ENCODE peak calls at places on chromosomes 4 and X, in ten cellular contexts. I, R, G, L, S, P, O, K, A and B are unnamed samples.

GRCh38 chr4:2948895-2949781 is 14.1 kb downstream of the NOP14 start:
- DNase-seq in I (peak), R (peak), G (peak), L (no peak), S (no peak), P (no peak), O (no peak), K (no peak), A (no peak), B (no peak)

GRCh38 chr4:55807556-55807955 is 12.0 kb upstream of the EXOC1L start:
- DNase-seq in I (no peak), R (no peak), G (no peak), L (no peak), S (no peak), P (no peak), O (no peak), K (no peak), A (no peak), B (no peak)

GRCh38 chrX:54496517-54496852 is 451 bp upstream of the FGD1 start:
- DNase-seq in I (no peak), R (no peak), G (no peak), L (no peak), S (no peak), P (no peak), O (no peak), K (no peak), A (no peak), B (no peak)

GRCh38 chr4:185773419-185773818 is 38.6 kb downstream of the SORBS2 start:
- DNase-seq in I (no peak), R (no peak), G (no peak), L (no peak), S (no peak), P (peak), O (no peak), K (no peak), A (no peak), B (no peak)

GRCh38 chr4:184668511-184669114 is 19.1 kb downstream of the PRIMPOL start:
- DNase-seq in I (peak), R (no peak), G (no peak), L (no peak), S (no peak), P (no peak), O (no peak), K (no peak), A (no peak), B (no peak)

GRCh38 chr4:73763877-73764276 is 23.5 kb downstream of the CXCL8 start:
- DNase-seq in I (no peak), R (no peak), G (no peak), L (no peak), S (no peak), P (no peak), O (no peak), K (no peak), A (no peak), B (no peak)

GRCh38 chrX:15301924-15302323 is 13.5 kb downstream of the ASB11 start:
- DNase-seq in I (peak), R (no peak), G (peak), L (no peak), S (no peak), P (no peak), O (peak), K (peak), A (no peak), B (no peak)

GRCh38 chr4:78169728-78170127 is 112.6 kb downstream of the FRAS1 start:
- DNase-seq in I (no peak), R (no peak), G (no peak), L (no peak), S (no peak), P (no peak), O (no peak), K (no peak), A (no peak), B (no peak)

GRCh38 chrX:80817002-80817401 is 7.3 kb upstream of the BRWD3 start:
- DNase-seq in I (no peak), R (no peak), G (peak), L (no peak), S (no peak), P (no peak), O (peak), K (no peak), A (no peak), B (no peak)

GRCh38 chr4:8334786-8335460 is 65.4 kb downstream of the HTRA3 start:
- DNase-seq in I (no peak), R (no peak), G (no peak), L (no peak), S (no peak), P (peak), O (no peak), K (peak), A (no peak), B (no peak)

GRCh38 chr4:38132140-38132673 is 172.0 kb downstream of the PTTG2 start:
- DNase-seq in I (peak), R (no peak), G (peak), L (peak), S (peak), P (peak), O (peak), K (peak), A (peak), B (peak)

GRCh38 chr4:103887191-103887590 is 167.4 kb upstream of the TACR3 start:
- DNase-seq in I (peak), R (no peak), G (peak), L (no peak), S (no peak), P (no peak), O (peak), K (no peak), A (no peak), B (no peak)

GRCh38 chr4:117134386-117134785 is 49.0 kb upstream of the TRAM1L1 start:
- DNase-seq in I (peak), R (no peak), G (peak), L (peak), S (no peak), P (no peak), O (peak), K (no peak), A (peak), B (no peak)

GRCh38 chr4:158002203-158002602 is 170.6 kb downstream of the GASK1B start:
- DNase-seq in I (no peak), R (no peak), G (no peak), L (no peak), S (no peak), P (no peak), O (no peak), K (no peak), A (no peak), B (no peak)

GRCh38 chr4:126661194-126661593 is 971.6 kb upstream of the INTU start:
- DNase-seq in I (no peak), R (no peak), G (peak), L (no peak), S (no peak), P (no peak), O (peak), K (no peak), A (no peak), B (no peak)

GRCh38 chrX:25558137-25558536 is 542.4 kb upstream of the ARX start:
- DNase-seq in I (no peak), R (no peak), G (no peak), L (no peak), S (no peak), P (no peak), O (no peak), K (no peak), A (no peak), B (no peak)

GRCh38 chrX:68398286-68398685 is 35.0 kb downstream of the OPHN1 start:
- DNase-seq in I (peak), R (no peak), G (peak), L (no peak), S (no peak), P (no peak), O (no peak), K (no peak), A (no peak), B (no peak)

GRCh38 chrX:138777230-138777629 is 65.7 kb upstream of the FGF13 start:
- DNase-seq in I (no peak), R (no peak), G (no peak), L (no peak), S (no peak), P (no peak), O (no peak), K (no peak), A (no peak), B (no peak)

GRCh38 chr4:1075266-1075665 is 38.1 kb downstream of the RNF212 start:
- DNase-seq in I (no peak), R (no peak), G (no peak), L (no peak), S (no peak), P (no peak), O (no peak), K (no peak), A (no peak), B (no peak)

GRCh38 chr4:38090450-38091246 is 130.4 kb downstream of the PTTG2 start:
- DNase-seq in I (no peak), R (no peak), G (no peak), L (no peak), S (no peak), P (no peak), O (no peak), K (no peak), A (no peak), B (no peak)

GRCh38 chr4:100168521-100168920 is 21.7 kb downstream of the DDIT4L start:
- DNase-seq in I (peak), R (no peak), G (peak), L (no peak), S (no peak), P (no peak), O (peak), K (no peak), A (no peak), B (no peak)

GRCh38 chrX:17552251-17552650 is 177.3 kb downstream of the NHS start:
- DNase-seq in I (peak), R (no peak), G (peak), L (no peak), S (no peak), P (no peak), O (peak), K (no peak), A (no peak), B (no peak)

GRCh38 chr4:158042591-158043030 is 130.2 kb downstream of the GASK1B start:
- DNase-seq in I (peak), R (no peak), G (peak), L (no peak), S (no peak), P (no peak), O (peak), K (no peak), A (no peak), B (no peak)

GRCh38 chrX:137562096-137562495 is 3.8 kb upstream of the ZIC3 start:
- DNase-seq in I (no peak), R (no peak), G (no peak), L (no peak), S (no peak), P (no peak), O (no peak), K (no peak), A (no peak), B (no peak)

GRCh38 chrX:136325377-136325776 is 24.6 kb downstream of the ADGRG4 start:
- DNase-seq in I (no peak), R (no peak), G (no peak), L (no peak), S (no peak), P (no peak), O (no peak), K (no peak), A (no peak), B (no peak)

GRCh38 chrX:78119521-78120227 is 15.6 kb downstream of the PGK1 start:
- DNase-seq in I (no peak), R (no peak), G (no peak), L (no peak), S (no peak), P (no peak), O (no peak), K (no peak), A (no peak), B (no peak)

GRCh38 chr4:113467581-113467980 is 294.0 kb downstream of the CAMK2D start:
- DNase-seq in I (peak), R (no peak), G (peak), L (no peak), S (no peak), P (no peak), O (peak), K (no peak), A (peak), B (no peak)

GRCh38 chr4:79757580-79757979 is 315.4 kb downstream of the ANTXR2 start:
- DNase-seq in I (peak), R (no peak), G (no peak), L (no peak), S (no peak), P (no peak), O (peak), K (no peak), A (no peak), B (no peak)

GRCh38 chr4:71254451-71255012 is 84.3 kb upstream of the SLC4A4 start:
- DNase-seq in I (no peak), R (no peak), G (peak), L (no peak), S (no peak), P (no peak), O (no peak), K (no peak), A (no peak), B (no peak)

GRCh38 chr4:164307262-164307661 is 446.7 kb upstream of the SMIM31 start:
- DNase-seq in I (no peak), R (no peak), G (no peak), L (no peak), S (no peak), P (no peak), O (no peak), K (no peak), A (no peak), B (no peak)

GRCh38 chrX:77014655-77015377 is 432.4 kb upstream of the FGF16 start:
- DNase-seq in I (no peak), R (no peak), G (no peak), L (no peak), S (no peak), P (no peak), O (no peak), K (no peak), A (no peak), B (no peak)

GRCh38 chr4:121199742-121200561 is 35.8 kb upstream of the TNIP3 start:
- DNase-seq in I (no peak), R (no peak), G (no peak), L (peak), S (no peak), P (no peak), O (no peak), K (no peak), A (no peak), B (no peak)

GRCh38 chr4:153036931-153037330 is 100.8 kb downstream of the FHDC1 start:
- DNase-seq in I (peak), R (no peak), G (no peak), L (no peak), S (no peak), P (no peak), O (no peak), K (no peak), A (peak), B (no peak)

GRCh38 chrX:100685284-100685996 is 41.4 kb downstream of the SRPX2 start:
- DNase-seq in I (peak), R (no peak), G (peak), L (peak), S (peak), P (peak), O (peak), K (peak), A (peak), B (peak)

GRCh38 chrX:14032383-14032782 is 2.7 kb upstream of the GEMIN8 start:
- DNase-seq in I (peak), R (no peak), G (peak), L (no peak), S (peak), P (peak), O (peak), K (peak), A (no peak), B (peak)

GRCh38 chr4:143531368-143531767 is 17.9 kb downstream of the SMARCA5 start:
- DNase-seq in I (peak), R (no peak), G (no peak), L (no peak), S (no peak), P (no peak), O (peak), K (no peak), A (no peak), B (no peak)
- TF ChIP-seq CTCF in I (peak), R (no peak), G (peak), L (peak), S (no peak), P (no peak), O (peak), K (no peak), A (peak), B (no peak)

GRCh38 chr4:146192060-146192459 is 16.5 kb downstream of the LSM6 start:
- DNase-seq in I (peak), R (no peak), G (peak), L (no peak), S (no peak), P (no peak), O (peak), K (peak), A (no peak), B (no peak)
- TF ChIP-seq CTCF in I (peak), R (no peak), G (peak), L (no peak), S (no peak), P (no peak), O (no peak), K (no peak), A (no peak), B (no peak)

GRCh38 chr4:174210354-174210753 is 73.1 kb downstream of the FBXO8 start:
- DNase-seq in I (no peak), R (no peak), G (no peak), L (no peak), S (no peak), P (no peak), O (no peak), K (no peak), A (no peak), B (no peak)
- TF ChIP-seq CTCF in I (no peak), R (no peak), G (no peak), L (no peak), S (no peak), P (no peak), O (no peak), K (no peak), A (no peak), B (no peak)

GRCh38 chr4:120156115-120156718 is 89.6 kb upstream of the MAD2L1 start:
- DNase-seq in I (peak), R (no peak), G (peak), L (peak), S (no peak), P (no peak), O (peak), K (no peak), A (peak), B (no peak)
- TF ChIP-seq CTCF in I (peak), R (no peak), G (peak), L (peak), S (peak), P (peak), O (peak), K (peak), A (peak), B (peak)

GRCh38 chr4:169342906-169343560 is 72.3 kb upstream of the SH3RF1 start:
- DNase-seq in I (peak), R (no peak), G (peak), L (no peak), S (no peak), P (no peak), O (peak), K (no peak), A (no peak), B (no peak)

GRCh38 chr4:169342159-169342865 is 71.6 kb upstream of the SH3RF1 start:
- DNase-seq in I (no peak), R (no peak), G (no peak), L (no peak), S (no peak), P (no peak), O (peak), K (no peak), A (no peak), B (no peak)

GRCh38 chr4:169348541-169348940 is 77.8 kb upstream of the SH3RF1 start:
- DNase-seq in I (no peak), R (no peak), G (no peak), L (no peak), S (no peak), P (no peak), O (no peak), K (no peak), A (no peak), B (no peak)

GRCh38 chr4:169346840-169347239 is 76.1 kb upstream of the SH3RF1 start:
- DNase-seq in I (no peak), R (no peak), G (no peak), L (no peak), S (no peak), P (no peak), O (no peak), K (no peak), A (no peak), B (no peak)

GRCh38 chr4:169345207-169345788 is 74.5 kb upstream of the SH3RF1 start:
- DNase-seq in I (peak), R (no peak), G (peak), L (no peak), S (no peak), P (no peak), O (peak), K (no peak), A (peak), B (no peak)
- TF ChIP-seq CTCF in I (no peak), R (no peak), G (no peak), L (no peak), S (no peak), P (no peak), O (no peak), K (no peak), A (no peak), B (no peak)

DNA sequence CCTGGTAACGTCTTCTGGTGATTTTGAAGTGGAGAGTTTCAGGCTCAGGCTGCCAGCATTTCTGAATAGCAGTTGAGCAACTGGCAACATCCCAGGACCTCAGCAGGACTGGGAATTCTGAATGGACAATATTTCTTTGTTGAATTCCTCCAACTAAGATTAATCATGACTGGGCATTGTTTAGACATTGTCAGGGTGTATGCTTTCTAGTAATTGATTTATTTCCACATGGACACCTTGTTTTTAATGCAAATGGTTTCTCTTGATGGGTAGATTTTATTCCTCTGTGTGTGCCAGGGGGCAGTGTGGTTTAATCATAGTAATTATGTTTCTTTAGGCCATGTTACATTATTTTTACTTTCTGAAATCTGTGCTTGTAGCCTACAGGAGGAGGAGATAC is 1004.7 kb upstream of the LCORL start:
- DNase-seq in I (no peak), R (no peak), G (no peak), L (no peak), S (no peak), P (no peak), O (no peak), K (no peak), A (no peak), B (no peak)
- TF ChIP-seq CTCF in I (no peak), R (no peak), G (no peak), L (no peak), S (no peak), P (no peak), O (no peak), K (no peak), A (no peak), B (no peak)

DNA sequence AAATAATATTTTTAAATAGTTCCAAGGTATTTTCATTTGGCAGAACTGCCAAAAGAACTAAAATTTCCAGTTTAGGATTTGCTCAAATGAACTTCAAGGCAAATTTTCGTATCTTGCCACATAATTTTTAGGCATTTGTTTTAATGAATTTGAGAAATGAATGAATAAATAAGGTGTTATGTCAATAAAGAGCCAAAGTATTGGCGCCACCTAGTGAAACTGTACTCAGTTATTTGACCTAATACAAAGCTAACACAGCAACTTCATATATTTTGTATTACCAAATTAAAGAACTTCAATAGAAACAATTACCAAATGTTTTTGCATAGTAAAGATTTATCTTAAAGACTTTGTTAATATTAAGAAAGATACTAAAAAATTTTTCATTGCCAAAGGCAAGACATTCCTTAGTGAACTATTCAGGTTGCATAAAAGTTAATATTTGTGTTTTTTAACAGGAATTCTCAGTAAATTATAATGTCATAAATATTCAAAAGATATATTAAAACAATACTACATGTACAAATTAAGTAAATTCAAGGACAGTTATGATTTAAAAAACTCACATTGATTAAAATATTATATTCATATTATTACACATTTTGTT is 50.3 kb downstream of the STPG2 start:
- DNase-seq in I (peak), R (no peak), G (peak), L (no peak), S (no peak), P (no peak), O (peak), K (no peak), A (no peak), B (no peak)
- TF ChIP-seq CTCF in I (peak), R (no peak), G (peak), L (peak), S (peak), P (no peak), O (peak), K (no peak), A (peak), B (no peak)